ENCODE peak calls at places on chromosomes 5 and 9, in eight cellular contexts. P is stimulated activated CD8-positive, alpha-beta memory T cell treated with anti-CD3 and anti-CD28 coated beads, Interleukin-12 subunit alpha, Interleukin-12 subunit beta, amount 100 ng/mL, for 1 hour; H is Right ventricle myocardium superior; M is psoas muscle; K is stomach; I is aorta; C is IMR-90; L is amygdala. O is an unnamed sample.

GRCh38 chr9:83355024-83355444 is 183.2 kb downstream of the FRMD3 start:
- DNase-seq in K (no peak), C (peak), I (no peak), M (no peak), H (peak), L (no peak), P (no peak), O (peak)

GRCh38 chr9:4339783-4340335 is 40.0 kb upstream of the GLIS3 start:
- DNase-seq in L (no peak), C (peak), M (no peak), H (no peak), I (no peak), K (no peak), P (no peak), O (no peak)

GRCh38 chr9:10571699-10572098 is 41.1 kb downstream of the PTPRD start:
- DNase-seq in L (no peak), M (no peak), H (no peak), K (no peak), C (no peak), P (no peak), I (no peak), O (no peak)

GRCh38 chr5:142512680-142513042 is 173.2 kb downstream of the FGF1 start:
- DNase-seq in P (no peak), M (no peak), C (peak), L (no peak), K (no peak), I (no peak), H (no peak), O (peak)

GRCh38 chr9:15086096-15087030 is 176.1 kb upstream of the FREM1 start:
- DNase-seq in I (no peak), L (no peak), M (no peak), P (no peak), C (no peak), H (no peak), K (no peak), O (no peak)

GRCh38 chr9:83431470-83432060 is 106.6 kb downstream of the FRMD3 start:
- DNase-seq in I (no peak), K (peak), H (peak), P (no peak), L (no peak), C (no peak), M (peak), O (no peak)

GRCh38 chr9:78439192-78439865 is 142.4 kb downstream of the PSAT1 start:
- DNase-seq in H (peak), K (peak), P (peak), I (peak), C (peak), M (peak), L (peak), O (peak)

GRCh38 chr9:122941560-122942234 is 877 bp downstream of the RABGAP1 start:
- DNase-seq in C (peak), L (no peak), P (no peak), H (no peak), I (no peak), M (no peak), K (no peak), O (peak)

GRCh38 chr5:50727149-50727496 is 60.7 kb downstream of the PARP8 start:
- DNase-seq in H (no peak), P (no peak), K (peak), I (peak), L (no peak), C (no peak), M (peak), O (no peak)

GRCh38 chr5:1549631-1550030 is 25.9 kb upstream of the LPCAT1 start:
- DNase-seq in L (no peak), H (no peak), M (no peak), P (no peak), I (no peak), K (no peak), C (no peak), O (no peak)

GRCh38 chr9:125600194-125600593 is 106.8 kb downstream of the MAPKAP1 start:
- DNase-seq in H (no peak), C (no peak), M (no peak), I (no peak), P (no peak), K (peak), L (no peak), O (no peak)

GRCh38 chr9:69797680-69798079 is 22.9 kb upstream of the CFAP95 start:
- DNase-seq in M (no peak), C (no peak), L (no peak), I (no peak), K (no peak), H (no peak), P (no peak), O (no peak)

GRCh38 chr9:20240498-20240897 is 381.8 kb downstream of the MLLT3 start:
- DNase-seq in P (no peak), I (no peak), M (no peak), C (no peak), L (no peak), H (no peak), K (no peak), O (no peak)

GRCh38 chr5:122415481-122416120 is 103.6 kb downstream of the SNCAIP start:
- DNase-seq in L (no peak), H (peak), I (no peak), P (no peak), K (peak), M (peak), C (peak), O (peak)

GRCh38 chr5:143011621-143012020 is 241.4 kb downstream of the ARHGAP26 start:
- DNase-seq in P (no peak), H (no peak), I (no peak), L (no peak), M (no peak), K (no peak), C (peak), O (no peak)

GRCh38 chr5:2709996-2710689 is 41.3 kb downstream of the IRX2 start:
- DNase-seq in C (no peak), M (no peak), I (no peak), H (no peak), K (no peak), L (no peak), P (no peak), O (no peak)

GRCh38 chr9:77922587-77922986 is 109.0 kb downstream of the GNAQ start:
- DNase-seq in M (no peak), P (no peak), K (no peak), H (no peak), I (no peak), C (no peak), L (no peak), O (no peak)

GRCh38 chr5:113212244-113212920 is 222.4 kb downstream of the TSSK1B start:
- DNase-seq in I (no peak), P (no peak), H (peak), L (no peak), M (no peak), C (peak), K (no peak), O (no peak)

GRCh38 chr5:131379723-131380122 is 115.9 kb downstream of the CDC42SE2 start:
- DNase-seq in C (peak), I (no peak), H (no peak), P (peak), M (no peak), K (no peak), L (no peak), O (no peak)

GRCh38 chr9:90433398-90433890 is 209.2 kb downstream of the DIRAS2 start:
- DNase-seq in H (no peak), K (peak), C (no peak), I (no peak), M (no peak), P (no peak), L (no peak), O (no peak)

GRCh38 chr9:93306579-93307091 is 122.7 kb downstream of the WNK2 start:
- DNase-seq in H (peak), L (no peak), C (no peak), M (peak), I (peak), P (no peak), K (no peak), O (no peak)

GRCh38 chr5:8676731-8677130 is 807.8 kb downstream of the MTRR start:
- DNase-seq in P (no peak), I (no peak), M (no peak), H (no peak), C (peak), K (no peak), L (no peak), O (no peak)

GRCh38 chr9:16637938-16638337 is 232.5 kb downstream of the BNC2 start:
- DNase-seq in M (no peak), I (no peak), C (peak), L (no peak), H (no peak), K (no peak), P (no peak), O (no peak)

GRCh38 chr5:60586307-60586901 is 113.6 kb downstream of the DEPDC1B start:
- DNase-seq in K (no peak), I (no peak), L (no peak), M (no peak), C (peak), H (no peak), P (no peak), O (no peak)

GRCh38 chr5:136028782-136029742 is at the start of gene TGFBI:
- DNase-seq in M (peak), K (peak), I (peak), L (no peak), H (peak), P (no peak), C (peak), O (peak)

GRCh38 chr5:124124711-124125229 is 612.8 kb downstream of the CSNK1G3 start:
- DNase-seq in L (no peak), I (no peak), P (no peak), C (peak), M (no peak), K (no peak), H (no peak), O (no peak)

GRCh38 chr5:135031813-135032612 is 2.0 kb downstream of the PITX1 start:
- DNase-seq in L (no peak), P (no peak), H (no peak), C (no peak), K (no peak), M (no peak), I (peak), O (no peak)

GRCh38 chr5:35938518-35939227 is at the start of gene CAPSL:
- DNase-seq in C (peak), L (peak), H (no peak), P (no peak), M (no peak), K (peak), I (no peak), O (peak)

GRCh38 chr5:75824323-75824722 is 107.1 kb upstream of the POC5 start:
- DNase-seq in L (no peak), K (no peak), I (no peak), H (no peak), P (no peak), C (no peak), M (no peak), O (no peak)

O was measured in AG08396.